ENCODE peak calls at places on chromosome 16, in six cellular contexts. C, G, T, W, H and V are unnamed samples.

GRCh38 chr16:87321336-87322107 is 4.3 kb upstream of the C16orf95 start:
- DNase-seq in C (no peak), T (no peak), H (no peak), W (peak), G (no peak), V (no peak)

GRCh38 chr16:87206646-87207451 is 110.3 kb downstream of the C16orf95 start:
- DNase-seq in T (no peak), C (no peak), H (no peak), G (no peak), W (no peak), V (no peak)

GRCh38 chr16:674968-675883 is at the start of gene RHBDL1:
- DNase-seq in C (no peak), T (peak), G (peak), H (no peak), W (peak), V (peak)

GRCh38 chr16:87166321-87166720 is 150.9 kb downstream of the C16orf95 start:
- DNase-seq in T (no peak), H (no peak), G (no peak), W (no peak), C (no peak), V (no peak)

GRCh38 chr16:78106659-78107058 is 7.2 kb downstream of the WWOX start:
- DNase-seq in H (no peak), C (no peak), T (no peak), W (no peak), G (no peak), V (no peak)

GRCh38 chr16:89922884-89923639 is at the start of gene TUBB3:
- DNase-seq in W (peak), G (peak), T (peak), H (peak), C (peak), V (peak)

GRCh38 chr16:2339521-2340484 is 725 bp downstream of the ABCA3 start:
- DNase-seq in W (peak), H (peak), T (peak), G (peak), C (peak), V (peak)

GRCh38 chr16:20910781-20911321 is 10.3 kb downstream of the LYRM1 start:
- DNase-seq in C (no peak), H (no peak), W (no peak), G (no peak), T (no peak), V (no peak)

GRCh38 chr16:83895942-83896341 is 3.0 kb upstream of the MLYCD start:
- DNase-seq in C (no peak), G (no peak), T (no peak), H (no peak), W (no peak), V (no peak)

GRCh38 chr16:76201385-76201784 is 75.8 kb upstream of the CNTNAP4 start:
- DNase-seq in W (no peak), C (no peak), G (no peak), T (no peak), H (no peak), V (no peak)

GRCh38 chr16:85321856-85322271 is 209.6 kb upstream of the CIBAR2 start:
- DNase-seq in T (peak), G (no peak), W (no peak), C (no peak), H (peak), V (no peak)

GRCh38 chr16:89360760-89361435 is 129.5 kb downstream of the ANKRD11 start:
- DNase-seq in T (peak), C (no peak), H (no peak), W (no peak), G (no peak), V (peak)

GRCh38 chr16:68000024-68000423 is 740 bp upstream of the DPEP2 start:
- DNase-seq in H (no peak), W (no peak), C (no peak), G (no peak), T (no peak), V (no peak)

GRCh38 chr16:1530883-1531637 is 2.4 kb upstream of the TMEM204 start:
- DNase-seq in T (no peak), C (no peak), G (no peak), W (no peak), H (peak), V (no peak)

GRCh38 chr16:11601425-11601824 is 14.7 kb upstream of the LITAF start:
- DNase-seq in T (no peak), W (no peak), G (no peak), C (no peak), H (no peak), V (no peak)

GRCh38 chr16:82621796-82622195 is 5.0 kb upstream of the CDH13 start:
- DNase-seq in G (peak), W (no peak), C (no peak), T (no peak), H (no peak), V (no peak)

GRCh38 chr16:4077083-4077714 is 39.0 kb downstream of the ADCY9 start:
- DNase-seq in G (no peak), C (no peak), W (no peak), T (no peak), H (no peak), V (no peak)

GRCh38 chr16:87060026-87060986 is 256.9 kb downstream of the C16orf95 start:
- DNase-seq in C (no peak), G (peak), H (no peak), T (no peak), W (no peak), V (peak)

GRCh38 chr16:96935-97381 is 18.9 kb downstream of the MPG start:
- DNase-seq in C (peak), T (peak), G (peak), H (peak), W (peak), V (peak)

GRCh38 chr16:70582280-70582978 is 58.8 kb downstream of the SF3B3 start:
- DNase-seq in W (no peak), T (no peak), H (no peak), C (no peak), G (peak), V (peak)

GRCh38 chr16:56409195-56409594 is 16.1 kb downstream of the AMFR start:
- DNase-seq in G (no peak), W (no peak), T (no peak), C (no peak), H (no peak), V (no peak)

GRCh38 chr16:81654346-81654745 is 124.7 kb upstream of the PLCG2 start:
- DNase-seq in C (no peak), T (no peak), H (no peak), G (no peak), W (no peak), V (no peak)

GRCh38 chr16:1790611-1791255 is 2.8 kb downstream of the IGFALS start:
- DNase-seq in G (no peak), H (peak), T (peak), C (no peak), W (no peak), V (peak)

GRCh38 chr16:27924411-27925118 is 138.9 kb downstream of the GSG1L start:
- DNase-seq in W (no peak), C (no peak), T (no peak), H (no peak), G (peak), V (peak)